ENCODE peak calls at places on chromosomes 6 and 20, in nine cellular contexts. B is spleen; D is right lobe of liver; Y is activated naive CD8-positive, alpha-beta T cell treated with anti-CD3 and anti-CD28 coated beads for 36 hours; P is NCI-H1092; K is germinal center; I is RWPE1; H is astrocyte of the spinal cord; Q is heart left ventricle. O is an unnamed sample.

GRCh38 chr20:63432577-63433061 is 39.8 kb downstream of the KCNQ2 start:
- DNase-seq in H (no peak), B (no peak), Q (no peak), I (no peak), Y (no peak), P (no peak), K (no peak), D (no peak), O (no peak)

GRCh38 chr6:39167321-39167720 is 52.3 kb upstream of the SAYSD1 start:
- DNase-seq in I (no peak), P (no peak), D (no peak), H (no peak), Q (no peak), B (no peak), Y (no peak), K (no peak), O (no peak)

GRCh38 chr6:75402296-75402695 is 91.3 kb downstream of the FILIP1 start:
- DNase-seq in B (no peak), I (no peak), P (no peak), Y (no peak), Q (peak), H (peak), K (no peak), D (no peak), O (peak)

GRCh38 chr20:51426879-51427624 is 115.5 kb downstream of the NFATC2 start:
- DNase-seq in B (no peak), H (no peak), Q (no peak), D (no peak), P (no peak), Y (no peak), I (no peak), K (no peak), O (no peak)

GRCh38 chr6:84752118-84752850 is 12.1 kb downstream of the TBX18 start:
- DNase-seq in Y (no peak), Q (no peak), H (peak), K (no peak), D (no peak), P (no peak), I (no peak), B (no peak), O (no peak)

GRCh38 chr6:90393232-90393884 is 96.7 kb upstream of the BACH2 start:
- DNase-seq in D (no peak), Q (peak), Y (peak), B (peak), P (no peak), H (peak), K (peak), I (peak), O (peak)

GRCh38 chr6:19705606-19706005 is 131.6 kb upstream of the ID4 start:
- DNase-seq in K (no peak), P (no peak), H (peak), D (no peak), B (no peak), Q (no peak), Y (no peak), I (no peak), O (peak)

GRCh38 chr20:23528867-23529431 is 38.0 kb downstream of the CST8 start:
- DNase-seq in Y (no peak), P (no peak), K (no peak), B (no peak), D (no peak), H (no peak), I (no peak), Q (no peak), O (no peak)

O was measured in fibroblast of lung.